ENCODE peak calls at places on chromosomes 7 and 10, in ten cellular contexts. One of them, this sample, is unnamed.

GRCh38 chr10:126334272-126334671 is 54.0 kb downstream of the ADAM12 start:
- DNase-seq in A549: no peak
- DNase-seq in endothelial cell of umbilical vein: no peak
- DNase-seq in kidney: no peak
- DNase-seq in psoas muscle: no peak
- DNase-seq in fibroblast of lung: peak; percentile 33
- DNase-seq in fibroblast of villous mesenchyme: no peak
- DNase-seq in astrocyte of the spinal cord: no peak
- DNase-seq in CD8-positive, alpha-beta T cell: no peak
- DNase-seq in transverse colon: no peak
- DNase-seq in this sample: peak; percentile 32

GRCh38 chr7:43647772-43648643 is 65.1 kb downstream of the STK17A start:
- DNase-seq in A549: peak; percentile 66
- DNase-seq in endothelial cell of umbilical vein: peak; percentile 98
- DNase-seq in kidney: peak; percentile 82
- DNase-seq in psoas muscle: peak; percentile 73
- DNase-seq in fibroblast of lung: peak; percentile 100
- DNase-seq in fibroblast of villous mesenchyme: peak; percentile 98
- DNase-seq in astrocyte of the spinal cord: peak; percentile 99
- DNase-seq in CD8-positive, alpha-beta T cell: peak; percentile 70
- DNase-seq in transverse colon: peak; percentile 59
- DNase-seq in this sample: peak; percentile 98

GRCh38 chr10:2990764-2991163 is 76.6 kb upstream of the PFKP start:
- DNase-seq in A549: no peak
- DNase-seq in endothelial cell of umbilical vein: no peak
- DNase-seq in kidney: no peak
- DNase-seq in psoas muscle: no peak
- DNase-seq in fibroblast of lung: no peak
- DNase-seq in fibroblast of villous mesenchyme: no peak
- DNase-seq in astrocyte of the spinal cord: no peak
- DNase-seq in CD8-positive, alpha-beta T cell: no peak
- DNase-seq in transverse colon: no peak
- DNase-seq in this sample: no peak

GRCh38 chr7:130492519-130493274 is 812 bp downstream of the MEST start:
- DNase-seq in A549: no peak
- DNase-seq in endothelial cell of umbilical vein: peak; percentile 19
- DNase-seq in kidney: peak; percentile 53
- DNase-seq in psoas muscle: no peak
- DNase-seq in fibroblast of lung: no peak
- DNase-seq in fibroblast of villous mesenchyme: no peak
- DNase-seq in astrocyte of the spinal cord: no peak
- DNase-seq in CD8-positive, alpha-beta T cell: no peak
- DNase-seq in transverse colon: no peak
- DNase-seq in this sample: no peak

GRCh38 chr7:5625938-5626337 is 155.5 kb downstream of the RNF216 start:
- DNase-seq in A549: peak; percentile 47
- DNase-seq in endothelial cell of umbilical vein: peak; percentile 35
- DNase-seq in kidney: no peak
- DNase-seq in psoas muscle: no peak
- DNase-seq in fibroblast of lung: peak; percentile 93
- DNase-seq in fibroblast of villous mesenchyme: peak; percentile 80
- DNase-seq in astrocyte of the spinal cord: peak; percentile 86
- DNase-seq in CD8-positive, alpha-beta T cell: no peak
- DNase-seq in transverse colon: no peak
- DNase-seq in this sample: peak; percentile 95

GRCh38 chr10:48550071-48550691 is 54.7 kb downstream of the ARHGAP22 start:
- DNase-seq in A549: no peak
- DNase-seq in endothelial cell of umbilical vein: peak; percentile 61
- DNase-seq in kidney: no peak
- DNase-seq in psoas muscle: no peak
- DNase-seq in fibroblast of lung: no peak
- DNase-seq in fibroblast of villous mesenchyme: no peak
- DNase-seq in astrocyte of the spinal cord: no peak
- DNase-seq in CD8-positive, alpha-beta T cell: no peak
- DNase-seq in transverse colon: no peak
- DNase-seq in this sample: no peak

GRCh38 chr7:132800522-132800921 is 224.3 kb upstream of the PLXNA4 start:
- DNase-seq in A549: no peak
- DNase-seq in endothelial cell of umbilical vein: no peak
- DNase-seq in kidney: no peak
- DNase-seq in psoas muscle: no peak
- DNase-seq in fibroblast of lung: no peak
- DNase-seq in fibroblast of villous mesenchyme: no peak
- DNase-seq in astrocyte of the spinal cord: no peak
- DNase-seq in CD8-positive, alpha-beta T cell: no peak
- DNase-seq in transverse colon: no peak
- DNase-seq in this sample: no peak

GRCh38 chr7:16811555-16811954 is 6.8 kb upstream of the AGR2 start:
- DNase-seq in A549: peak; percentile 34
- DNase-seq in endothelial cell of umbilical vein: peak; percentile 64
- DNase-seq in kidney: no peak
- DNase-seq in psoas muscle: no peak
- DNase-seq in fibroblast of lung: peak; percentile 82
- DNase-seq in fibroblast of villous mesenchyme: peak; percentile 69
- DNase-seq in astrocyte of the spinal cord: peak; percentile 87
- DNase-seq in CD8-positive, alpha-beta T cell: no peak
- DNase-seq in transverse colon: no peak
- DNase-seq in this sample: peak; percentile 78

GRCh38 chr7:117675519-117676137 is 195.8 kb downstream of the CFTR start:
- DNase-seq in A549: no peak
- DNase-seq in endothelial cell of umbilical vein: peak; percentile 3
- DNase-seq in kidney: no peak
- DNase-seq in psoas muscle: no peak
- DNase-seq in fibroblast of lung: no peak
- DNase-seq in fibroblast of villous mesenchyme: no peak
- DNase-seq in astrocyte of the spinal cord: no peak
- DNase-seq in CD8-positive, alpha-beta T cell: no peak
- DNase-seq in transverse colon: no peak
- DNase-seq in this sample: no peak

GRCh38 chr7:116984511-116984910 is 31.2 kb downstream of the ST7 start:
- DNase-seq in A549: no peak
- DNase-seq in endothelial cell of umbilical vein: no peak
- DNase-seq in kidney: no peak
- DNase-seq in psoas muscle: no peak
- DNase-seq in fibroblast of lung: no peak
- DNase-seq in fibroblast of villous mesenchyme: no peak
- DNase-seq in astrocyte of the spinal cord: no peak
- DNase-seq in CD8-positive, alpha-beta T cell: no peak
- DNase-seq in transverse colon: no peak
- DNase-seq in this sample: no peak

GRCh38 chr7:12090757-12091134 is 120.3 kb upstream of the TMEM106B start:
- DNase-seq in A549: no peak
- DNase-seq in endothelial cell of umbilical vein: no peak
- DNase-seq in kidney: peak; percentile 57
- DNase-seq in psoas muscle: no peak
- DNase-seq in fibroblast of lung: no peak
- DNase-seq in fibroblast of villous mesenchyme: peak; percentile 29
- DNase-seq in astrocyte of the spinal cord: no peak
- DNase-seq in CD8-positive, alpha-beta T cell: no peak
- DNase-seq in transverse colon: no peak
- DNase-seq in this sample: peak; percentile 10

GRCh38 chr7:368651-369475 is 78.9 kb downstream of the FOXL3 start:
- DNase-seq in A549: no peak
- DNase-seq in endothelial cell of umbilical vein: no peak
- DNase-seq in kidney: peak; percentile 64
- DNase-seq in psoas muscle: peak; percentile 12
- DNase-seq in fibroblast of lung: no peak
- DNase-seq in fibroblast of villous mesenchyme: no peak
- DNase-seq in astrocyte of the spinal cord: no peak
- DNase-seq in CD8-positive, alpha-beta T cell: no peak
- DNase-seq in transverse colon: no peak
- DNase-seq in this sample: no peak

GRCh38 chr10:4692206-4692605 is 133.8 kb upstream of the AKR1E2 start:
- DNase-seq in A549: no peak
- DNase-seq in endothelial cell of umbilical vein: no peak
- DNase-seq in kidney: no peak
- DNase-seq in psoas muscle: no peak
- DNase-seq in fibroblast of lung: no peak
- DNase-seq in fibroblast of villous mesenchyme: no peak
- DNase-seq in astrocyte of the spinal cord: no peak
- DNase-seq in CD8-positive, alpha-beta T cell: no peak
- DNase-seq in transverse colon: no peak
- DNase-seq in this sample: no peak

GRCh38 chr7:155824195-155824915 is 12.1 kb upstream of the SHH start:
- DNase-seq in A549: no peak
- DNase-seq in endothelial cell of umbilical vein: no peak
- DNase-seq in kidney: no peak
- DNase-seq in psoas muscle: no peak
- DNase-seq in fibroblast of lung: peak; percentile 83
- DNase-seq in fibroblast of villous mesenchyme: peak; percentile 20
- DNase-seq in astrocyte of the spinal cord: peak; percentile 84
- DNase-seq in CD8-positive, alpha-beta T cell: no peak
- DNase-seq in transverse colon: peak; percentile 87
- DNase-seq in this sample: no peak

GRCh38 chr10:59033622-59034021 is 142.8 kb upstream of the PHYHIPL start:
- DNase-seq in A549: no peak
- DNase-seq in endothelial cell of umbilical vein: no peak
- DNase-seq in kidney: no peak
- DNase-seq in psoas muscle: no peak
- DNase-seq in fibroblast of lung: no peak
- DNase-seq in fibroblast of villous mesenchyme: no peak
- DNase-seq in astrocyte of the spinal cord: no peak
- DNase-seq in CD8-positive, alpha-beta T cell: no peak
- DNase-seq in transverse colon: no peak
- DNase-seq in this sample: no peak

GRCh38 chr7:129780257-129781127 is 169.0 kb downstream of the NRF1 start:
- DNase-seq in A549: peak; percentile 98
- DNase-seq in endothelial cell of umbilical vein: no peak
- DNase-seq in kidney: peak; percentile 94
- DNase-seq in psoas muscle: peak; percentile 66
- DNase-seq in fibroblast of lung: no peak
- DNase-seq in fibroblast of villous mesenchyme: no peak
- DNase-seq in astrocyte of the spinal cord: no peak
- DNase-seq in CD8-positive, alpha-beta T cell: peak; percentile 60
- DNase-seq in transverse colon: peak; percentile 91
- DNase-seq in this sample: no peak

GRCh38 chr7:337567-337951 is 47.6 kb downstream of the FOXL3 start:
- DNase-seq in A549: no peak
- DNase-seq in endothelial cell of umbilical vein: no peak
- DNase-seq in kidney: peak; percentile 59
- DNase-seq in psoas muscle: no peak
- DNase-seq in fibroblast of lung: no peak
- DNase-seq in fibroblast of villous mesenchyme: no peak
- DNase-seq in astrocyte of the spinal cord: no peak
- DNase-seq in CD8-positive, alpha-beta T cell: no peak
- DNase-seq in transverse colon: no peak
- DNase-seq in this sample: no peak

GRCh38 chr10:115624448-115624847 is 531.3 kb downstream of the ATRNL1 start:
- DNase-seq in A549: no peak
- DNase-seq in endothelial cell of umbilical vein: no peak
- DNase-seq in kidney: no peak
- DNase-seq in psoas muscle: no peak
- DNase-seq in fibroblast of lung: peak; percentile 63
- DNase-seq in fibroblast of villous mesenchyme: no peak
- DNase-seq in astrocyte of the spinal cord: peak; percentile 15
- DNase-seq in CD8-positive, alpha-beta T cell: no peak
- DNase-seq in transverse colon: no peak
- DNase-seq in this sample: peak; percentile 54

GRCh38 chr10:24552346-24553016 is 171.2 kb downstream of the ARHGAP21 start:
- DNase-seq in A549: peak; percentile 30
- DNase-seq in endothelial cell of umbilical vein: no peak
- DNase-seq in kidney: peak; percentile 80
- DNase-seq in psoas muscle: peak; percentile 33
- DNase-seq in fibroblast of lung: no peak
- DNase-seq in fibroblast of villous mesenchyme: no peak
- DNase-seq in astrocyte of the spinal cord: no peak
- DNase-seq in CD8-positive, alpha-beta T cell: no peak
- DNase-seq in transverse colon: peak; percentile 79
- DNase-seq in this sample: peak; percentile 10
- TF ChIP-seq CTCF in A549: no peak
- TF ChIP-seq CTCF in endothelial cell of umbilical vein: peak; percentile 14
- TF ChIP-seq CTCF in kidney: peak; percentile 20
- TF ChIP-seq CTCF in psoas muscle: peak; percentile 36
- TF ChIP-seq CTCF in fibroblast of lung: peak; percentile 35
- TF ChIP-seq CTCF in fibroblast of villous mesenchyme: peak; percentile 36
- TF ChIP-seq CTCF in astrocyte of the spinal cord: peak; percentile 43
- TF ChIP-seq CTCF in CD8-positive, alpha-beta T cell: no peak
- TF ChIP-seq CTCF in transverse colon: peak; percentile 38
- TF ChIP-seq CTCF in this sample: peak; percentile 51

DNA sequence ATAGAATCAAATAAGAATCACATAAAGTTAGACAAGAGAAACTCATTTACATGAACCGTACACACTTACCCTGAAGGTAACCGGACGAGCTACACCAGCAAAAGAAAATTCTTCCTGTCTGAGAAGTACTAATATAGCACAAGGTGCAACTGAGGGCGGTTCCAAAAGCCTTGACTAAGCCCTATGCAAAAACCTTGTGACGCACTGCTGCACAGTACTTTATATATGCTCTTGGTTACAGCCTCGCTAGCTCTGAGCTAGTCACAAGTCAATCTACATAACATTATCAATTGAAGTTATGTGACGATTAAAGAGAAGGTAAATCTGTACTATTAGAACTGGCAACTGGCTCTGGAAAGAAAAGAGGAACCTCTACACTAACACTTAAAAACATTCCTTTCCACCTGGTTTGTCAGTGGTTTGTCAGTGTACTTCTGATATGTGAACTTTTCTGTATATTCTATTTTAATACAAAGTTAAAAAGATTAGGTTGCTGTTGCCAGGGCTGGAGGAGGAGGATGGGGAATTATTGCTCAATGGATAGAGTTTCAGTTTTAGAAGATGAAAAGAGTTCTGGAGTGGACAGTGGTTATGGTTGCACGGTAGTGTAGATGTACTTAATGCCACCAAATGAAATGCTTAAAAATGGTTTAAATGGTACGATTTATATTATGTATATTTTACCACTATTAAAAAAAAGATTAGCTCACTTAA is 21.6 kb downstream of the NT5C3A start:
- DNase-seq in A549: no peak
- DNase-seq in endothelial cell of umbilical vein: peak; percentile 13
- DNase-seq in kidney: no peak
- DNase-seq in psoas muscle: no peak
- DNase-seq in fibroblast of lung: no peak
- DNase-seq in fibroblast of villous mesenchyme: peak; percentile 61
- DNase-seq in astrocyte of the spinal cord: no peak
- DNase-seq in CD8-positive, alpha-beta T cell: peak; percentile 63
- DNase-seq in transverse colon: peak; percentile 80
- DNase-seq in this sample: peak; percentile 41
- H3K4me3 ChIP-seq in A549: peak overlapping the region; percentile 41
- H3K4me3 ChIP-seq in endothelial cell of umbilical vein: no peak overlapping the region
- H3K4me3 ChIP-seq in kidney: peak overlapping the region; percentile 49
- H3K4me3 ChIP-seq in psoas muscle: peak overlapping the region; percentile 76
- H3K4me3 ChIP-seq in fibroblast of lung: no peak overlapping the region
- H3K4me3 ChIP-seq in fibroblast of villous mesenchyme: peak overlapping the region; percentile 19
- H3K4me3 ChIP-seq in astrocyte of the spinal cord: no peak overlapping the region
- H3K4me3 ChIP-seq in CD8-positive, alpha-beta T cell: peak overlapping the region; percentile 3
- H3K4me3 ChIP-seq in transverse colon: peak overlapping the region; percentile 58
- H3K4me3 ChIP-seq in this sample: no peak overlapping the region

GRCh38 chr10:97612386-97612785 is 20.9 kb downstream of the MORN4 start:
- DNase-seq in A549: peak; percentile 85
- DNase-seq in endothelial cell of umbilical vein: peak; percentile 71
- DNase-seq in kidney: no peak
- DNase-seq in psoas muscle: no peak
- DNase-seq in fibroblast of lung: peak; percentile 42
- DNase-seq in fibroblast of villous mesenchyme: peak; percentile 48
- DNase-seq in astrocyte of the spinal cord: peak; percentile 52
- DNase-seq in CD8-positive, alpha-beta T cell: no peak
- DNase-seq in transverse colon: no peak
- DNase-seq in this sample: peak; percentile 77
- TF ChIP-seq CTCF in A549: peak; percentile 85
- TF ChIP-seq CTCF in endothelial cell of umbilical vein: peak; percentile 38
- TF ChIP-seq CTCF in kidney: peak; percentile 57
- TF ChIP-seq CTCF in psoas muscle: peak; percentile 62
- TF ChIP-seq CTCF in fibroblast of lung: peak; percentile 3
- TF ChIP-seq CTCF in fibroblast of villous mesenchyme: peak; percentile 39
- TF ChIP-seq CTCF in astrocyte of the spinal cord: peak; percentile 28
- TF ChIP-seq CTCF in CD8-positive, alpha-beta T cell: no peak
- TF ChIP-seq CTCF in transverse colon: no peak
- TF ChIP-seq CTCF in this sample: peak; percentile 45

GRCh38 chr7:151244156-151244870 is 4.2 kb downstream of the SMARCD3 start:
- DNase-seq in A549: peak; percentile 73
- DNase-seq in endothelial cell of umbilical vein: peak; percentile 61
- DNase-seq in kidney: peak; percentile 60
- DNase-seq in psoas muscle: no peak
- DNase-seq in fibroblast of lung: no peak
- DNase-seq in fibroblast of villous mesenchyme: peak; percentile 60
- DNase-seq in astrocyte of the spinal cord: peak; percentile 35
- DNase-seq in CD8-positive, alpha-beta T cell: no peak
- DNase-seq in transverse colon: peak; percentile 51
- DNase-seq in this sample: peak; percentile 64
- H3K4me3 ChIP-seq in A549: no peak overlapping the region
- H3K4me3 ChIP-seq in endothelial cell of umbilical vein: no peak overlapping the region
- H3K4me3 ChIP-seq in kidney: no peak overlapping the region
- H3K4me3 ChIP-seq in psoas muscle: peak overlapping the region; percentile 88
- H3K4me3 ChIP-seq in fibroblast of lung: no peak overlapping the region
- H3K4me3 ChIP-seq in fibroblast of villous mesenchyme: no peak overlapping the region
- H3K4me3 ChIP-seq in astrocyte of the spinal cord: no peak overlapping the region
- H3K4me3 ChIP-seq in CD8-positive, alpha-beta T cell: no peak overlapping the region
- H3K4me3 ChIP-seq in transverse colon: no peak overlapping the region
- H3K4me3 ChIP-seq in this sample: no peak overlapping the region

This sample was measured in choroid plexus epithelial cell.